ENCODE peak calls at places on chromosomes 2 and 18, in six cellular contexts. U is gastrocnemius medialis, S is astrocyte of the spinal cord, T is Panc1, L is K562, O is progenitor cell of endocrine pancreas. Z is an unnamed sample.

GRCh38 chr18:59553273-59553672 is 143.9 kb downstream of the CCBE1 start:
- DNase-seq in U (no peak), S (no peak), T (no peak), L (no peak), O (no peak), Z (no peak)

GRCh38 chr2:23587330-23587729 is 202.4 kb downstream of the KLHL29 start:
- DNase-seq in U (no peak), S (no peak), T (no peak), L (no peak), O (no peak), Z (no peak)

GRCh38 chr2:204950695-204951094 is 405.4 kb downstream of the PARD3B start:
- DNase-seq in U (no peak), S (peak), T (no peak), L (no peak), O (no peak), Z (no peak)

GRCh38 chr2:161170917-161171594 is 10.8 kb downstream of the TANK start:
- DNase-seq in U (no peak), S (no peak), T (no peak), L (no peak), O (no peak), Z (no peak)

GRCh38 chr2:71672011-71672639 is 218.8 kb downstream of the DYSF start:
- DNase-seq in U (peak), S (no peak), T (no peak), L (peak), O (no peak), Z (no peak)

GRCh38 chr2:233566141-233566956 is at the start of gene USP40:
- DNase-seq in U (peak), S (peak), T (peak), L (peak), O (peak), Z (peak)

GRCh38 chr2:1060987-1061386 is 110.3 kb downstream of the SNTG2 start:
- DNase-seq in U (no peak), S (no peak), T (no peak), L (no peak), O (no peak), Z (no peak)

GRCh38 chr2:85251070-85251616 is 76.6 kb downstream of the TGOLN2 start:
- DNase-seq in U (no peak), S (no peak), T (no peak), L (no peak), O (no peak), Z (no peak)

GRCh38 chr2:69798909-69799526 is 30.4 kb upstream of the GMCL1 start:
- DNase-seq in U (no peak), S (peak), T (no peak), L (peak), O (no peak), Z (peak)

GRCh38 chr2:16394072-16394985 is 271.3 kb downstream of the CYRIA start:
- DNase-seq in U (peak), S (no peak), T (no peak), L (peak), O (no peak), Z (no peak)

GRCh38 chr18:74013955-74014354 is 133.7 kb downstream of the FBXO15 start:
- DNase-seq in U (no peak), S (peak), T (no peak), L (no peak), O (no peak), Z (no peak)

GRCh38 chr18:76416935-76417334 is 78.1 kb downstream of the ZNF516 start:
- DNase-seq in U (peak), S (peak), T (no peak), L (no peak), O (no peak), Z (no peak)

GRCh38 chr18:58152891-58153290 is 108.9 kb downstream of the NEDD4L start:
- DNase-seq in U (no peak), S (no peak), T (no peak), L (no peak), O (no peak), Z (no peak)

DNA sequence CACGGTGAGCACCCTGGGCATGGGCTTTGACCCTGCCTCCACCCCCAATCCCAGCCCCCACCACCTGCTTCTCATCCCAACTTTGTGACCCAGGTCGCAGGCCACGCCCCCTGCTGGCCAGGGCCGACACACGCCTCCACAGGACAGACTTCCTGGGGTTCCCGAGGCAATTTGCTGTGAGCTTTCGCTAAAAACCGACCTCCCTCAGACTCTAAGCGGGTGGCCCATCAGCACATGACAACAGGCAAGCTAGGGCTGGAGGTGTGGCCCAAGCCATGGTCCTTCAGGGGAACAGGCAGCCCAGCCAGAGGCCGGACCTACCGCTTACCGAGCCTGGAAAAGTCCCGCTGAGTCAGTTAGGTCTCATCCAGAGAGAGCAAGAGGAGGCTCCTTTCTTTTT is 31.9 kb downstream of the C1QL2 start:
- DNase-seq in U (no peak), S (no peak), T (no peak), L (peak), O (peak), Z (peak)
- TF ChIP-seq CTCF in U (no peak), S (peak), T (peak), L (peak), O (peak), Z (peak)

DNA sequence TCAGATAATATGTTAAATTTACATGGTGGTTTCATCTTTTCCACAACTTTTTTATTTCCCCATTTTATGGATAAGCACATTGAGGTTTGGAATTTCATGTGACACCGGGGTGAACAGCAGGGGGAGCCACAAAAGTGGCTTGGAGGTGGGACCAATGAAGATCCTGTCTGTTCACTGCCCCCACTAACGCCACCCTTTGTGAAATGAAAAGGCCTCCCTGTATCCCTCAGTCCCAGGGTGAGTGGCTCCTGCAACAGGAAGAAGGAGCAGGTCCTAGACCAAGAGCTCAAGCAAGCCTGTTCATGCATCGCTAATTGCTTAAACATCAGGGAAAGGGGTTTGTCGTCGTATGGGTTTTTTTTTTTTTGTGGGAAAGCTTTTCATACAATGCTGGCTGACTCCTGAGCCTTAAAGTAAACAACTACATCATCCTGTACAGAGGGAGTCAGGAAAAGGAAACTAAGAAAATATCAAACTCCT is 267.8 kb upstream of the EPAS1 start:
- DNase-seq in U (no peak), S (peak), T (no peak), L (no peak), O (no peak), Z (no peak)
- TF ChIP-seq CTCF in U (no peak), S (peak), T (peak), L (no peak), O (no peak), Z (no peak)

GRCh38 chr2:96578731-96579130 is 42.2 kb downstream of the ARID5A start:
- DNase-seq in U (no peak), S (no peak), T (no peak), L (no peak), O (no peak), Z (no peak)

GRCh38 chr2:96580771-96581170 is 44.2 kb downstream of the ARID5A start:
- DNase-seq in U (no peak), S (no peak), T (no peak), L (peak), O (no peak), Z (peak)

GRCh38 chr2:96575790-96576456 is 39.4 kb downstream of the ARID5A start:
- DNase-seq in U (no peak), S (no peak), T (no peak), L (no peak), O (no peak), Z (no peak)

GRCh38 chr2:96584017-96584416 is 47.5 kb downstream of the ARID5A start:
- DNase-seq in U (no peak), S (no peak), T (no peak), L (peak), O (no peak), Z (no peak)

DNA sequence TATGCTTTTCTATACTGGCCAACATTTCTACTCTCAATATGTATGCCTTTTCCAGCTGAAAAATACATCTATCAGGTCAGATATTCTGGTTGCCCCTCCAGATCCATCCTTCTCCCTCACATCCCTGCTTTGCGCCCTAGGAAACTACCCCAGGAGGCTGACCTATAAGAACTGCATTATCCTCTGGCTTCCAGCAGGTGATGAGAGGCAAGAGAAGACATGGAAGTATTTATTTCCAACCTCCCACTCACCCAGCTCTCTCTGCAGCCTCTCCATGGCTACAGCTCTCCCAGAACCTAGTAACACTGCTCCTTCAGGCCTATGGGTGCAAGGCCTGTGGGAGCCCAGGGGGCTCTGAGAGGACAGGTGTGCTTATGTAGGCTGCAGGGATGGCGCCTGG is 42.9 kb downstream of the ARID5A start:
- DNase-seq in U (no peak), S (no peak), T (no peak), L (no peak), O (no peak), Z (no peak)
- TF ChIP-seq CTCF in U (no peak), S (no peak), T (no peak), L (no peak), O (no peak), Z (no peak)

GRCh38 chr2:230225486-230225885 is at the start of gene SP140:
- DNase-seq in U (peak), S (no peak), T (no peak), L (no peak), O (no peak), Z (peak)
- TF ChIP-seq CTCF in U (no peak), S (no peak), T (no peak), L (no peak), O (no peak), Z (no peak)

GRCh38 chr2:100422320-100422719 is 4.9 kb upstream of the CHST10 start:
- DNase-seq in U (no peak), S (peak), T (no peak), L (peak), O (no peak), Z (no peak)
- TF ChIP-seq CTCF in U (no peak), S (peak), T (peak), L (peak), O (peak), Z (no peak)

DNA sequence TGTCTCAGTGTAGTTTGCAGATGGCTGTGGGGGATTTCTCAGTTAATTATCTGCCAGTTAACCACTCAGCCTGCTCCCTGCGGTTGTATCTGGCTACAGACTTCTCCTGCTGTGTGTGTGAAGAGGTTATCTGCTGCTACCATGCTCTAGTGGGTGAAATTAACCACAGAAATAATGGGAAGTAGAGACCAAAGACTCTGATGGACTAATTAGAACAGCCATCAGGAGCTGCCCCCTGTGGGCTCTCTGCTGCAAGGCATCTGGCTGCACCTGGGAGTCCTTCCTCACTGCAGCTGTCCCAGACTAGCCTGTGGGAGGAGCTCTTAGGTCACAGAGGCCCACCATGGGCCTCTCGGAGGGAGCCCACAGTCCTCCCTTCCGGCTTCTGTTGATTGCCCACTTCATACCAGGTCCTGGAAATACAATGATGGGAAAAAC is 66.6 kb downstream of the CTIF start:
- DNase-seq in U (no peak), S (peak), T (no peak), L (peak), O (no peak), Z (peak)
- TF ChIP-seq CTCF in U (no peak), S (peak), T (no peak), L (peak), O (peak), Z (peak)

DNA sequence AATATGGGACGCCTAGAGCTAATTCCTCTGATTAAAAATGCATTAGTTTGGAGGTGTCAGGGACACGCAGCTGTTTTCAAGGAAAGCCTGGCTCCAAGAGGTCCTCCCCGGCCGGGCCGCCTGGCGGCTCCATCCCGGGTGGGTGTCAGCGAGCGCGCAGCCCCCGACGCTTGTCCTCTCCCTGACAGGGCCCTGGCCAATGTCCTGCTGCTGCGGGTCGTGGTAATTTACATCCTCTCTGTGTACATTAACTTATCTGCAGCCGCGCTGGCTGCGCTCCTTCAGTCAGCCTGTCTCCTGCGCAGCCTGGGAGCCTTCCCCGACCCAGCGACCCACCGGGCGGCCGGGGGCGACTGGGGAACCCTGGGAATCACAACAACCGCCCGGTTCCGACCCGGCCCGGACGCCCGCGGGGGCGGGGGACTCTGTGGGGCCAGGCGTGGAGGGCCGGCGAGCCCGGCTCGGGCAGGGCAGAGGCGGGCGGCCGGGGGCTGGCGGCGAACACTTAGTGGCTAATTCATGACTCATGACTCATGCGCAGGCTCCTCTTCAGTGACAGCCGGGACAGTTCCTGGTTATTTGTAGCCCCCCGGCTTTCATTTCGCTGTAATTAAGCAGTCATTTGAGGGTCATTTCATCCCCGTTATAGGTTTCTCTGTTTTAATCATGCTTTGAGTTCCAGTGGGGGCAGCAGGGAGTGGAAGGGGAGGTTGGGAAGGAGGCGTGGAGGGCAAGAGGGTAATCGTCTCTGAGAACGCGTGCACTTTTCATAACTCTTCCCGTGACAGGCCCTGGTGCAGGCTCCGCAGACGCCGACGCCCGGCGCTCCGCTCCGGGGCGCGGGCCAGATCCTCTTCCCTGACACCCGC is 141.9 kb upstream of the CTAGE1 start:
- DNase-seq in U (peak), S (peak), T (no peak), L (peak), O (peak), Z (peak)
- TF ChIP-seq CTCF in U (no peak), S (peak), T (peak), L (peak), O (peak), Z (no peak)